ENCODE peak calls at places on chromosomes 13 and 19, in ten cellular contexts. G, R, J, M, T, X, V, E, S and Q are unnamed samples.

GRCh38 chr13:51935326-51936171 is 73.8 kb downstream of the CCDC70 start:
- DNase-seq in E (peak), S (no peak), M (peak), X (peak), V (peak), G (no peak), T (no peak), J (peak), R (no peak), Q (no peak)

GRCh38 chr13:94660695-94661324 is 51.5 kb downstream of the SOX21 start:
- DNase-seq in X (peak), T (no peak), S (no peak), M (peak), E (peak), J (peak), G (peak), V (no peak), R (no peak), Q (no peak)

GRCh38 chr13:87810391-87810801 is 139.2 kb downstream of the SLITRK5 start:
- DNase-seq in E (no peak), X (peak), G (no peak), T (no peak), S (no peak), R (no peak), J (no peak), M (peak), V (no peak), Q (no peak)

GRCh38 chr13:102400619-102401125 is 1.2 kb downstream of the FGF14 start:
- DNase-seq in V (no peak), S (no peak), M (peak), X (peak), G (peak), R (no peak), T (no peak), E (peak), J (peak), Q (no peak)

GRCh38 chr13:30454991-30455390 is 10.7 kb downstream of the HMGB1 start:
- DNase-seq in X (no peak), E (no peak), R (no peak), T (no peak), V (no peak), G (no peak), S (no peak), J (no peak), M (no peak), Q (no peak)

GRCh38 chr13:49649244-49649962 is 21.1 kb downstream of the ARL11 start:
- DNase-seq in J (peak), S (no peak), M (peak), T (no peak), G (peak), V (no peak), X (peak), R (no peak), E (peak), Q (peak)

GRCh38 chr13:93151277-93151676 is 75.3 kb upstream of the GPC6 start:
- DNase-seq in M (no peak), R (peak), S (no peak), E (peak), G (peak), V (no peak), T (no peak), J (peak), X (peak), Q (peak)

GRCh38 chr13:45143346-45143751 is 23.0 kb downstream of the GTF2F2 start:
- DNase-seq in J (peak), T (no peak), X (peak), V (no peak), E (no peak), M (no peak), S (no peak), R (no peak), G (no peak), Q (no peak)

DNA sequence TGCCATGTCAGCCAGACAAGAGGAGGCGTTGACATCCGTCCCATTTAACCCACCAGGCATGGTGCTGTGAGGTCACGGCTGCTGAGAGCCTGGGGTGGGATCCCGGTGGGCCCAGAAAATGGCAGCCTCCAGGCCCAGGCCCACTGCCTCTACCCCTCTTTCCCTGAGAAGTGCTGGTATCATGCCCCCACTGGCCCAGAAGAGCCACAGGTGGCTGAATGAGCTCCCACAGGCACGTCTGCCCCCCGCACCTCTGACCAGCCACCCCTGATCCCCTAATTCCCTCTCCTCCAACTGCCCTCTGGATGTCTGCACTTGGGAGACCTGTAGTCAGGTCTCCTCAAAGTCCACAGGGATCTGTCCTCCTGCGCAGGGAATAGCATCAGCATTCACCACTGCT is 37.3 kb upstream of the KCTD15 start:
- DNase-seq in R (no peak), G (no peak), V (no peak), S (no peak), M (no peak), E (no peak), T (no peak), X (no peak), J (no peak), Q (no peak)
- H3K4me3 ChIP-seq in R (no peak), G (no peak), V (no peak), S (no peak), M (no peak), E (no peak), T (no peak), X (no peak), J (no peak), Q (no peak)

GRCh38 chr19:710767-711166 is 2.0 kb downstream of the PALM start:
- DNase-seq in R (no peak), J (peak), M (no peak), X (no peak), S (no peak), G (no peak), E (no peak), T (no peak), V (no peak), Q (no peak)

GRCh38 chr19:709965-710714 is 1.4 kb downstream of the PALM start:
- DNase-seq in E (no peak), V (no peak), J (no peak), G (no peak), M (peak), S (no peak), X (no peak), T (no peak), R (no peak), Q (no peak)

GRCh38 chr19:708154-709141 is at the start of gene PALM:
- DNase-seq in M (peak), T (no peak), V (peak), S (no peak), E (no peak), G (no peak), R (no peak), X (no peak), J (no peak), Q (no peak)

GRCh38 chr19:709196-709964 is 645 bp downstream of the PALM start:
- DNase-seq in M (peak), R (no peak), X (no peak), J (no peak), V (no peak), T (no peak), S (no peak), G (no peak), E (no peak), Q (no peak)

DNA sequence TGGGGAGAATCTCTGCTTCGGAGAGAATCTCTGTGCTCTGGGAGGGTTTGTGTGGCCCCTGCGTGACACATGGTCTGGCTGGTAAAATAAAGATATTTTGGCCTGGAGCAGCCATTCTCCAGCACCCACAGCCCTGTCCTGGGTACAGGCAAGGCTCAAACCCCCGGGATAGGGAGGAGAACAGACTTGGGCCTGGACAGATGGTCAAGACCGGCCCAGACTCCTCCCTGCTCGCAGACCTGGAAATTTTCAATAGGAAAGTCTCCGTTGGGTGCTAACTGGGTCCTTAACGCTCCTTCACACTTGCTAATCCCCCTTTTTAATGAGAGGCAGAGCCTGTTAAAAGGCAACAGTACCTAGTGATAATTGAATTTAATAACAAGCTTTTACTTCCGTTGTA is 2.5 kb downstream of the PALM start:
- DNase-seq in J (no peak), R (no peak), G (no peak), M (no peak), E (no peak), X (no peak), T (no peak), S (no peak), V (no peak), Q (no peak)
- H3K4me3 ChIP-seq in J (no peak), R (no peak), G (no peak), M (no peak), E (no peak), X (no peak), T (no peak), S (no peak), V (no peak), Q (no peak)

GRCh38 chr19:45994456-45994988 is 745 bp upstream of the CCDC61 start:
- DNase-seq in V (no peak), J (peak), E (peak), G (peak), S (no peak), R (no peak), T (no peak), X (peak), M (no peak), Q (no peak)
- H3K4me3 ChIP-seq in V (peak), J (peak), E (peak), G (peak), S (peak), R (peak), T (peak), X (peak), M (peak), Q (peak)

GRCh38 chr19:3026768-3027167 is 2.3 kb downstream of the TLE2 start:
- DNase-seq in E (no peak), T (no peak), R (no peak), G (no peak), V (no peak), X (no peak), J (no peak), M (no peak), S (no peak), Q (no peak)

GRCh38 chr19:3028305-3029069 is 593 bp downstream of the TLE2 start:
- DNase-seq in M (peak), X (no peak), E (no peak), R (no peak), V (no peak), T (no peak), G (no peak), J (no peak), S (no peak), Q (no peak)

GRCh38 chr19:3027981-3028304 is 1.1 kb downstream of the TLE2 start:
- DNase-seq in T (no peak), G (no peak), M (no peak), E (no peak), R (no peak), J (no peak), S (no peak), X (no peak), V (no peak), Q (no peak)

GRCh38 chr19:3025516-3025890 is 3.6 kb downstream of the TLE2 start:
- DNase-seq in M (no peak), S (no peak), E (no peak), X (no peak), V (no peak), G (no peak), T (no peak), R (no peak), J (no peak), Q (no peak)

GRCh38 chr19:3027292-3027691 is 1.8 kb downstream of the TLE2 start:
- DNase-seq in J (no peak), S (no peak), V (no peak), R (no peak), E (no peak), G (no peak), T (no peak), X (no peak), M (no peak), Q (no peak)
- H3K4me3 ChIP-seq in J (no peak), S (no peak), V (no peak), R (no peak), E (no peak), G (no peak), T (no peak), X (no peak), M (no peak), Q (no peak)